ENCODE peak calls at places on chromosomes 4 and X, in eight cellular contexts. D is HFF-Myc; O is activated naive CD8-positive, alpha-beta T cell treated with anti-CD3 and anti-CD28 coated beads, Interleukin-2, amount 50 U/mL, for 16 hours; M is PC-9; F is astrocyte of the hippocampus; C is G401; U is endodermal cell; X is CD8-positive, alpha-beta T cell. W is an unnamed sample.

GRCh38 chr4:35166437-35166836 is 1077.9 kb downstream of the ARAP2 start:
- DNase-seq in D (no peak), F (no peak), O (no peak), M (no peak), C (no peak), U (no peak), X (no peak), W (no peak)

GRCh38 chrX:29040160-29040559 is 452.9 kb downstream of the IL1RAPL1 start:
- DNase-seq in C (no peak), U (no peak), D (no peak), X (no peak), O (no peak), F (no peak), M (no peak), W (no peak)

GRCh38 chrX:23736030-23736429 is 7.0 kb downstream of the ACOT9 start:
- DNase-seq in O (no peak), C (no peak), M (no peak), D (no peak), U (no peak), X (no peak), F (no peak), W (no peak)

GRCh38 chr4:94516067-94516466 is 64.3 kb downstream of the PDLIM5 start:
- DNase-seq in C (no peak), U (no peak), F (peak), O (no peak), X (no peak), D (no peak), M (no peak), W (peak)

GRCh38 chr4:88958080-88958479 is 98.9 kb downstream of the FAM13A start:
- DNase-seq in X (no peak), U (no peak), M (no peak), D (no peak), O (no peak), C (no peak), F (no peak), W (no peak)

GRCh38 chr4:62093735-62094134 is 893.6 kb downstream of the ADGRL3 start:
- DNase-seq in O (no peak), F (no peak), D (no peak), C (no peak), U (no peak), M (no peak), X (no peak), W (no peak)

GRCh38 chrX:136878423-136878822 is 2.1 kb downstream of the RBMX start:
- DNase-seq in F (no peak), O (no peak), D (no peak), C (no peak), M (no peak), U (no peak), X (no peak), W (no peak)

GRCh38 chrX:154748712-154749339 is 2.1 kb downstream of the GAB3 start:
- DNase-seq in D (no peak), U (peak), O (no peak), F (peak), X (peak), C (peak), M (peak), W (peak)

GRCh38 chr4:98996056-98996941 is 778 bp downstream of the METAP1 start:
- DNase-seq in U (peak), C (peak), D (peak), F (peak), X (no peak), O (no peak), M (peak), W (peak)

W was measured in renal cortical epithelial cell.